ENCODE peak calls at places on chromosomes 7 and 10, in four cellular contexts. One of them, this sample, is unnamed.

GRCh38 chr10:49550563-49550962 is 11.6 kb upstream of the ERCC6 start:
- DNase-seq in astrocyte of the spinal cord: peak; percentile 64
- DNase-seq in BJ: no peak
- DNase-seq in omental fat pad: no peak
- DNase-seq in this sample: no peak

GRCh38 chr10:75111906-75112703 is 649 bp downstream of the SAMD8 start:
- DNase-seq in omental fat pad: peak; percentile 37
- DNase-seq in astrocyte of the spinal cord: peak; percentile 60
- DNase-seq in BJ: no peak
- DNase-seq in this sample: no peak

GRCh38 chr10:92816106-92816505 is 32.2 kb upstream of the EXOC6 start:
- DNase-seq in BJ: peak; percentile 61
- DNase-seq in astrocyte of the spinal cord: no peak
- DNase-seq in omental fat pad: no peak
- DNase-seq in this sample: no peak

GRCh38 chr7:99197498-99197897 is 10.4 kb downstream of the KPNA7 start:
- DNase-seq in BJ: no peak
- DNase-seq in astrocyte of the spinal cord: no peak
- DNase-seq in omental fat pad: no peak
- DNase-seq in this sample: no peak

GRCh38 chr7:7103343-7104313 is 78.7 kb upstream of the C1GALT1 start:
- DNase-seq in astrocyte of the spinal cord: peak; percentile 82
- DNase-seq in BJ: peak; percentile 15
- DNase-seq in omental fat pad: no peak
- DNase-seq in this sample: no peak

GRCh38 chr10:28986856-28987255 is 302.0 kb upstream of the LYZL1 start:
- DNase-seq in BJ: no peak
- DNase-seq in astrocyte of the spinal cord: no peak
- DNase-seq in omental fat pad: no peak
- DNase-seq in this sample: no peak

GRCh38 chr10:123906884-123907652 is 15.5 kb upstream of the CPXM2 start:
- DNase-seq in BJ: no peak
- DNase-seq in omental fat pad: no peak
- DNase-seq in astrocyte of the spinal cord: no peak
- DNase-seq in this sample: no peak

GRCh38 chr7:155916926-155917655 is 104.8 kb upstream of the SHH start:
- DNase-seq in astrocyte of the spinal cord: peak; percentile 5
- DNase-seq in omental fat pad: no peak
- DNase-seq in BJ: no peak
- DNase-seq in this sample: no peak

GRCh38 chr7:98903246-98903645 is 24.9 kb downstream of the TRRAP start:
- DNase-seq in astrocyte of the spinal cord: no peak
- DNase-seq in BJ: no peak
- DNase-seq in omental fat pad: no peak
- DNase-seq in this sample: no peak

GRCh38 chr7:34756025-34756437 is 98.0 kb downstream of the NPSR1 start:
- DNase-seq in omental fat pad: no peak
- DNase-seq in BJ: no peak
- DNase-seq in astrocyte of the spinal cord: no peak
- DNase-seq in this sample: no peak

GRCh38 chr10:62665771-62666170 is 138.7 kb upstream of the ADO start:
- DNase-seq in astrocyte of the spinal cord: no peak
- DNase-seq in omental fat pad: no peak
- DNase-seq in BJ: no peak
- DNase-seq in this sample: no peak

GRCh38 chr10:71006497-71006896 is 118.1 kb upstream of the PCBD1 start:
- DNase-seq in astrocyte of the spinal cord: no peak
- DNase-seq in omental fat pad: no peak
- DNase-seq in BJ: no peak
- DNase-seq in this sample: no peak

GRCh38 chr7:158252837-158253669 is 334.6 kb downstream of the PTPRN2 start:
- DNase-seq in BJ: no peak
- DNase-seq in astrocyte of the spinal cord: no peak
- DNase-seq in omental fat pad: no peak
- DNase-seq in this sample: peak; percentile 25

GRCh38 chr7:65746398-65746669 is 126.5 kb upstream of the VKORC1L1 start:
- DNase-seq in astrocyte of the spinal cord: peak; percentile 31
- DNase-seq in BJ: no peak
- DNase-seq in omental fat pad: no peak
- DNase-seq in this sample: no peak

GRCh38 chr10:2953495-2953894 is 113.9 kb upstream of the PFKP start:
- DNase-seq in astrocyte of the spinal cord: no peak
- DNase-seq in omental fat pad: no peak
- DNase-seq in BJ: no peak
- DNase-seq in this sample: no peak

GRCh38 chr7:149624006-149624405 is 126.4 kb upstream of the ZNF746 start:
- DNase-seq in BJ: no peak
- DNase-seq in astrocyte of the spinal cord: peak; percentile 9
- DNase-seq in omental fat pad: no peak
- DNase-seq in this sample: peak; percentile 43

GRCh38 chr7:150524018-150524417 is 9.3 kb downstream of the GIMAP7 start:
- DNase-seq in BJ: no peak
- DNase-seq in astrocyte of the spinal cord: no peak
- DNase-seq in omental fat pad: no peak
- DNase-seq in this sample: no peak

GRCh38 chr7:137840183-137840779 is 6.5 kb downstream of the DGKI start:
- DNase-seq in astrocyte of the spinal cord: no peak
- DNase-seq in omental fat pad: no peak
- DNase-seq in BJ: no peak
- DNase-seq in this sample: no peak

GRCh38 chr7:79785556-79785955 is 332.1 kb upstream of the MAGI2 start:
- DNase-seq in omental fat pad: no peak
- DNase-seq in astrocyte of the spinal cord: no peak
- DNase-seq in BJ: no peak
- DNase-seq in this sample: no peak

GRCh38 chr7:99005776-99006175 is 127.4 kb downstream of the TRRAP start:
- DNase-seq in omental fat pad: no peak
- DNase-seq in astrocyte of the spinal cord: no peak
- DNase-seq in BJ: no peak
- DNase-seq in this sample: peak; percentile 24

GRCh38 chr10:62580396-62580795 is 206.2 kb downstream of the ZNF365 start:
- DNase-seq in BJ: no peak
- DNase-seq in omental fat pad: no peak
- DNase-seq in astrocyte of the spinal cord: peak; percentile 22
- DNase-seq in this sample: no peak

GRCh38 chr10:125811251-125811650 is 11.8 kb downstream of the UROS start:
- DNase-seq in BJ: peak; percentile 34
- DNase-seq in astrocyte of the spinal cord: no peak
- DNase-seq in omental fat pad: no peak
- DNase-seq in this sample: no peak

GRCh38 chr10:32139223-32140073 is 83.2 kb upstream of the KIF5B start:
- DNase-seq in astrocyte of the spinal cord: peak; percentile 97
- DNase-seq in BJ: peak; percentile 85
- DNase-seq in omental fat pad: peak; percentile 51
- DNase-seq in this sample: no peak
- TF ChIP-seq CTCF in astrocyte of the spinal cord: no peak
- TF ChIP-seq CTCF in BJ: peak; percentile 29
- TF ChIP-seq CTCF in omental fat pad: no peak
- TF ChIP-seq CTCF in this sample: no peak

GRCh38 chr7:38451840-38452239 is 178.4 kb upstream of the TARP start:
- DNase-seq in omental fat pad: no peak
- DNase-seq in astrocyte of the spinal cord: peak; percentile 53
- DNase-seq in BJ: no peak
- DNase-seq in this sample: no peak
- TF ChIP-seq CTCF in omental fat pad: no peak
- TF ChIP-seq CTCF in astrocyte of the spinal cord: peak; percentile 36
- TF ChIP-seq CTCF in BJ: peak; percentile 39
- TF ChIP-seq CTCF in this sample: no peak

DNA sequence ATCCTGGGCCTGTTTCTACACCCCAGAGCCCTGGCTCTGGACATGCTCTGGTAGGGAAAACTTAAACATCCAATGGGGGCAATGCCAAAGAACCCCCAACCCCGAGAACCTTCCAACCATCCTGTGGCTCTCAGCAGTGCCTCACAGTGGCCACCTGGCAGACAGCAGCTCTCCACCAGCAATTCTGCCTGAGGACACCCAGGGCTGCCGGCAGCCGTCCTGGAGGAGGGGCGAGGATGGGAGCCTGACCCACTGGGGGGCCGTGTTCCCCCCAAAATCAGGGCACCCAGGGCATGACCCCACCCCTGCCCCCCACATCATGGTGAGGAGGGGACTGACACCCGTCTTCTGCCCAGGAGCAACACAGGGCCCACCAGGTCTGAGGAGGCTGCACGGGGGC is 32.7 kb downstream of the DPYSL4 start:
- DNase-seq in omental fat pad: no peak
- DNase-seq in astrocyte of the spinal cord: no peak
- DNase-seq in BJ: no peak
- DNase-seq in this sample: no peak
- TF ChIP-seq CTCF in omental fat pad: no peak
- TF ChIP-seq CTCF in astrocyte of the spinal cord: peak; percentile 17
- TF ChIP-seq CTCF in BJ: peak; percentile 28
- TF ChIP-seq CTCF in this sample: no peak

GRCh38 chr7:141641876-141642275 is 60.1 kb downstream of the DENND11 start:
- DNase-seq in omental fat pad: no peak
- DNase-seq in astrocyte of the spinal cord: no peak
- DNase-seq in BJ: no peak
- DNase-seq in this sample: no peak
- TF ChIP-seq CTCF in omental fat pad: no peak
- TF ChIP-seq CTCF in astrocyte of the spinal cord: peak; percentile 5
- TF ChIP-seq CTCF in BJ: no peak
- TF ChIP-seq CTCF in this sample: no peak

DNA sequence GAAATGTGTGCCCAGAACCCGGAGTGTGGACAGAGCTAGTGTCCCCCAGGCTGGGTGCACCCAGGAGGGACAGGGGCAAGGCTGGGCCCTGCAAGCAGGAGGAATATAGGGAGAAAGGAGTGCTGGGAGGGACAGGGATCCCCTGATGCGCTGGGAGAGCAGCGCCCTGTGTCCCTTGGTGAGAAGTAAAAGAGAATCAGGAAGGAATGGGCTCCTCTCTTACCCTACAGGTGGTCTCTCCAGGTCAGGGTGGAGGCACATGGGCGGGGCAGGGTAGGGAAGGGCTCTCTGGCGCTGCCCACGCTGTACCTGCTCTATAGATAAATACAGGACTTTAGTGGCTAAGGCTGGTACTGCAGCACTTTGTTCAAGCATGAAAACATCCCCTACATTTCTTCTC is 753.8 kb downstream of the GRID1 start:
- DNase-seq in astrocyte of the spinal cord: no peak
- DNase-seq in BJ: no peak
- DNase-seq in omental fat pad: no peak
- DNase-seq in this sample: no peak
- TF ChIP-seq CTCF in astrocyte of the spinal cord: no peak
- TF ChIP-seq CTCF in BJ: peak; percentile 4
- TF ChIP-seq CTCF in omental fat pad: no peak
- TF ChIP-seq CTCF in this sample: peak; percentile 67

GRCh38 chr10:76576276-76576962 is 1061.2 kb downstream of the KCNMA1 start:
- DNase-seq in BJ: peak; percentile 66
- DNase-seq in omental fat pad: no peak
- DNase-seq in astrocyte of the spinal cord: peak; percentile 64
- DNase-seq in this sample: no peak
- TF ChIP-seq CTCF in BJ: no peak
- TF ChIP-seq CTCF in omental fat pad: no peak
- TF ChIP-seq CTCF in astrocyte of the spinal cord: no peak
- TF ChIP-seq CTCF in this sample: no peak

DNA sequence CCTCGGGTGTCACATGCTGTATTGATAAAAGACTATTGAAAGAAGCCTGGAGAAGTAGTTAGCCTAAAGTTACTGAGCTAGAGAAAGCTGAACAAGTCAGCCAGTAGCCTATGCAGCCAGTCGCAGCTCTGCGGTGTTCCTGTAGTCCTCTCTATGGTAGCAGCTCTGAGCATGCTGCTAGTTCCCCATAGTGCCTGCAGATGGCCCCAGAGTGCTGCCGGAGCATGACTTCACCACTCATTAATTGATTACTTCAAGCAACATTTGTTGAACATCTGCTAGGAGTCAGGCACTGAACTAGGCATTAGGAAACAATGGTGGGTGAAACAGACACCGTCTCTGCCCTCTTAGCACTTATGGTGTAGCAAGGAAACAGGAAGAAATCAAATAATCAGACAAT is 422.7 kb downstream of the SORCS3 start:
- DNase-seq in astrocyte of the spinal cord: peak; percentile 54
- DNase-seq in omental fat pad: no peak
- DNase-seq in BJ: no peak
- DNase-seq in this sample: no peak
- TF ChIP-seq CTCF in astrocyte of the spinal cord: peak; percentile 78
- TF ChIP-seq CTCF in omental fat pad: no peak
- TF ChIP-seq CTCF in BJ: peak; percentile 58
- TF ChIP-seq CTCF in this sample: no peak

DNA sequence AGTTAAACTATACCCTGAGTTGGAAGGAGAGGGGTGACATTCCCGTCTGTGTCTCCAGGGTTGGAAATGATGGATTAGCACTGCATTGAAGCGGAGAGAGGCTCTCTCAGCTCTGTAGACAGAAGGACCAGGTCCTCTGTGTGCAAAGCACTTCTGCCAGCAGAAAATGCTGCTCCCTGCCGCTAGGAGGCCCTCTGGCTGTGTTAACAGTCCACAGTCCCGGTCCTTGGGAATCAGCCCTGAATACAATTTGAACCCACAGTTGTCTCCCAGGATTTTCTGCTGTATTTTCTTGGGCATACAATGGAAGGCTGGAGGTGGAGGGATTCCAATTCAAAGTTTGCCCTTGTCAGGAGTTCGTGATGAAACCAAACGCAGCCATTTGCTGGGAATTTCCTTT is 205.1 kb downstream of the GLRX3 start:
- DNase-seq in omental fat pad: no peak
- DNase-seq in BJ: no peak
- DNase-seq in astrocyte of the spinal cord: no peak
- DNase-seq in this sample: no peak
- TF ChIP-seq CTCF in omental fat pad: no peak
- TF ChIP-seq CTCF in BJ: no peak
- TF ChIP-seq CTCF in astrocyte of the spinal cord: no peak
- TF ChIP-seq CTCF in this sample: peak; percentile 48

DNA sequence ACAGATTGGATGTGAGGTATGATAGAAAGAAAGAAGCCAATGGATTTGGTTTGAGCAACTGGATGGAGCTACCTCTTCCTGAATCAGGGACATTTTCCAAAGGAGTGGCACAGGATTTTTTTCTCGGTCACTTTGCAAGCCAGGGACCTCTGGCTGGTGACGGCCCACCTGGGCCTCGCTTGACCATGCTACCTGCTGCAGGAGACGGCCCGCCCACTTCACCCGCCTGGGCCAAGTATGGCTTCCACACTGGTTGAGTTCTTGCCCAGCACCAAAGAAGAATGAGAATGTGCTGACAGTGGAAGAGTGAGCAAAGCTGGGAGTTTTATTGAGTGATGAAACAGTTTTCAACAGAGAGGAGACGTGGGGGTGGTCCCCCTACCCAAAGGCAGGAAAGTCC is 24.5 kb upstream of the SH3PXD2A start:
- DNase-seq in omental fat pad: no peak
- DNase-seq in BJ: no peak
- DNase-seq in astrocyte of the spinal cord: no peak
- DNase-seq in this sample: no peak
- TF ChIP-seq CTCF in omental fat pad: no peak
- TF ChIP-seq CTCF in BJ: no peak
- TF ChIP-seq CTCF in astrocyte of the spinal cord: no peak
- TF ChIP-seq CTCF in this sample: no peak

GRCh38 chr7:51732951-51733350 is 416.3 kb upstream of the COBL start:
- DNase-seq in astrocyte of the spinal cord: no peak
- DNase-seq in BJ: no peak
- DNase-seq in omental fat pad: no peak
- DNase-seq in this sample: no peak
- TF ChIP-seq CTCF in astrocyte of the spinal cord: no peak
- TF ChIP-seq CTCF in BJ: no peak
- TF ChIP-seq CTCF in omental fat pad: no peak
- TF ChIP-seq CTCF in this sample: no peak